ENCODE peak calls at places on chromosomes 11 and 22, in six cellular contexts. Q is fibroblast of the aortic adventitia; P is lower leg skin; X is B cell; S is uterus; W is CD4-positive, alpha-beta T cell. I is an unnamed sample.

GRCh38 chr22:18000441-18001039 is 23.8 kb downstream of the MICAL3 start:
- DNase-seq in Q (peak), S (no peak), X (peak), P (no peak), W (peak), I (no peak)

GRCh38 chr11:6353367-6353987 is 33.2 kb upstream of the CAVIN3 start:
- DNase-seq in P (no peak), X (peak), S (peak), Q (peak), W (peak), I (peak)

GRCh38 chr11:130740819-130741218 is 175.5 kb downstream of the SNX19 start:
- DNase-seq in Q (peak), P (no peak), X (no peak), W (no peak), S (no peak), I (peak)

GRCh38 chr11:94665116-94665659 is 98.0 kb downstream of the PIWIL4 start:
- DNase-seq in P (no peak), X (no peak), S (no peak), W (no peak), Q (no peak), I (no peak)

GRCh38 chr11:6568191-6568918 is 35.1 kb downstream of the RRP8 start:
- DNase-seq in P (no peak), X (no peak), S (no peak), W (no peak), Q (peak), I (peak)

GRCh38 chr11:12066799-12067508 is 43.4 kb upstream of the MICAL2 start:
- DNase-seq in S (peak), X (no peak), W (no peak), Q (no peak), P (peak), I (peak)

GRCh38 chr11:79482800-79483199 is 42.0 kb upstream of the TENM4 start:
- DNase-seq in W (no peak), S (no peak), P (no peak), Q (no peak), X (peak), I (no peak)

GRCh38 chr22:27796118-27796517 is 5.4 kb downstream of the MN1 start:
- DNase-seq in W (no peak), S (no peak), X (no peak), Q (no peak), P (no peak), I (no peak)

GRCh38 chr11:10990637-10991036 is 132.8 kb upstream of the ZBED5 start:
- DNase-seq in S (no peak), P (no peak), X (no peak), Q (peak), W (no peak), I (no peak)

GRCh38 chr11:23205156-23205871 is 345.0 kb upstream of the CCDC179 start:
- DNase-seq in S (no peak), Q (peak), W (no peak), X (no peak), P (no peak), I (peak)

GRCh38 chr11:2096001-2096918 is 42.9 kb downstream of the IGF2 start:
- DNase-seq in W (no peak), S (no peak), P (no peak), X (no peak), Q (peak), I (peak)

GRCh38 chr22:43440556-43440955 is 28.7 kb downstream of the MPPED1 start:
- DNase-seq in S (no peak), Q (no peak), X (no peak), W (no peak), P (no peak), I (no peak)

GRCh38 chr11:95338430-95338991 is 107.5 kb upstream of the SESN3 start:
- DNase-seq in W (no peak), S (peak), Q (peak), X (no peak), P (no peak), I (no peak)

GRCh38 chr11:93652161-93652597 is 9.3 kb upstream of the CEP295 start:
- DNase-seq in S (no peak), Q (peak), X (no peak), W (no peak), P (no peak), I (peak)

GRCh38 chr11:15327786-15328231 is 213.1 kb downstream of the INSC start:
- DNase-seq in X (no peak), W (no peak), Q (peak), S (peak), P (no peak), I (no peak)

GRCh38 chr11:124875401-124875800 is 10.2 kb downstream of the ROBO3 start:
- DNase-seq in W (no peak), X (no peak), Q (no peak), S (no peak), P (peak), I (no peak)

GRCh38 chr22:49983148-49984042 is 22.8 kb downstream of the PIM3 start:
- DNase-seq in W (no peak), Q (no peak), X (peak), S (peak), P (peak), I (no peak)

GRCh38 chr11:6321961-6322362 is 1.7 kb upstream of the CAVIN3 start:
- DNase-seq in S (no peak), W (no peak), P (no peak), Q (peak), X (no peak), I (peak)

GRCh38 chr11:100563541-100564280 is 123.4 kb upstream of the ARHGAP42 start:
- DNase-seq in Q (no peak), S (no peak), P (no peak), W (no peak), X (no peak), I (peak)

GRCh38 chr11:102260241-102260640 is 57.0 kb upstream of the BIRC3 start:
- DNase-seq in P (no peak), W (no peak), S (no peak), Q (no peak), X (no peak), I (peak)

GRCh38 chr22:48864748-48865147 is 962.9 kb downstream of the BRD1 start:
- DNase-seq in W (no peak), P (no peak), Q (no peak), S (no peak), X (no peak), I (no peak)

GRCh38 chr11:65353900-65354264 is 669 bp upstream of the TIGD3 start:
- DNase-seq in S (no peak), Q (no peak), X (no peak), P (no peak), W (no peak), I (no peak)

GRCh38 chr22:20435436-20436308 is 2.0 kb downstream of the SCARF2 start:
- DNase-seq in Q (no peak), P (peak), S (no peak), W (no peak), X (peak), I (no peak)

GRCh38 chr11:62931501-62932278 is 10.5 kb upstream of the CHRM1 start:
- DNase-seq in P (no peak), S (no peak), X (no peak), W (no peak), Q (no peak), I (no peak)

GRCh38 chr11:26193714-26194373 is 138.1 kb upstream of the ANO3 start:
- DNase-seq in P (no peak), S (no peak), X (no peak), Q (no peak), W (no peak), I (no peak)

GRCh38 chr22:29811377-29811776 is 26.7 kb downstream of the ASCC2 start:
- DNase-seq in S (no peak), W (no peak), P (no peak), Q (no peak), X (no peak), I (no peak)

GRCh38 chr11:79439893-79440450 is 858 bp downstream of the TENM4 start:
- DNase-seq in P (peak), X (peak), S (peak), W (no peak), Q (no peak), I (no peak)

GRCh38 chr22:44537016-44537936 is 39.2 kb upstream of the RTL6 start:
- DNase-seq in X (no peak), S (no peak), W (no peak), P (no peak), Q (no peak), I (no peak)

GRCh38 chr11:123238297-123238696 is 43.2 kb upstream of the CLMP start:
- DNase-seq in Q (peak), P (peak), S (no peak), X (no peak), W (no peak), I (no peak)
- TF ChIP-seq CTCF in Q (peak), P (no peak), S (no peak), X (no peak), W (no peak), I (no peak)

DNA sequence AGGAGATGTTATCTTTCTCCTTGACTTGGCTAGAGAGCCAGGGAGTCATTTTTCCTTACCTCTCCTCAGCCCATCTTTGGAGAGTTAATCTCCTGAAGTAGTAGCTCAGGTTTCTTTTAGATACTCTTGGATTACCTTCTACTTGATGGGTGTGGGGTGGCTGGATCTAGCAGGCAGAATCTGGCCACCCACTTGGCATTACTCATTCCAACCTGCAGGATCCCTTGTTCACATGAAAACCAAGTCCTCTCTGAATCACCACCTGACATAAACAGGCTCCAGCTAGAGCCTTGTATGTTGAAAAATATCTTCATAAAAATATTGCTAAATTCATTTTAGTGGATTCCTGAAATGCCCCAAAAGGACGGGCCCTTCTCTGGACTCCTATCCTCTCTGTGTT is 250.6 kb upstream of the PLET1 start:
- DNase-seq in X (no peak), W (no peak), P (no peak), Q (no peak), S (no peak), I (no peak)
- TF ChIP-seq CTCF in X (no peak), W (no peak), P (no peak), Q (no peak), S (no peak), I (no peak)

GRCh38 chr11:70671611-70672010 is 273.3 kb downstream of the CTTN start:
- DNase-seq in S (no peak), X (no peak), Q (no peak), W (no peak), P (no peak), I (no peak)

GRCh38 chr11:70670684-70671034 is 272.3 kb downstream of the CTTN start:
- DNase-seq in Q (no peak), W (no peak), S (no peak), P (no peak), X (no peak), I (no peak)

GRCh38 chr11:70669871-70670683 is 271.7 kb downstream of the CTTN start:
- DNase-seq in X (no peak), P (no peak), W (no peak), S (no peak), Q (no peak), I (no peak)

GRCh38 chr11:70669281-70669680 is 271.0 kb downstream of the CTTN start:
- DNase-seq in P (no peak), W (no peak), S (no peak), Q (no peak), X (no peak), I (no peak)

DNA sequence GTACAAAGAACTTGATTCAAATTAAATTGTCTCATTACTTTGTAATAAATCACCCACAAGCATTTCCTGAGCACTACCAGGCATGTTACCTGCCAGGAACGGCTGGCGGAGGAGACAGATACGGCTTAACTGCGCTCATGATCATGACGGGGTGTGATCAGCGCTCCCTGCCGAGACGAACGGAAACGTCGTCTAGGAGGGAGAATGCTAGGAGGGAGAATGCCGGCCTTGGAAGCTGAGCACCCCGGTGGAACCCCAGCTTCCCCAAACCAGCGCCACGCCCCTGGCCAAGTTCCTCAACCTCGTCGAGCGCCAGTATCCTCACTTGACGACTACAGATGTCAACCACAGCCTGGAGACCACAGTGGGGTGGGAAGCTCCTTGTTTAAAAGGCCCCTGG is 272.8 kb downstream of the CTTN start:
- DNase-seq in X (no peak), W (no peak), S (no peak), P (no peak), Q (no peak), I (no peak)
- TF ChIP-seq CTCF in X (no peak), W (no peak), S (no peak), P (no peak), Q (no peak), I (no peak)

DNA sequence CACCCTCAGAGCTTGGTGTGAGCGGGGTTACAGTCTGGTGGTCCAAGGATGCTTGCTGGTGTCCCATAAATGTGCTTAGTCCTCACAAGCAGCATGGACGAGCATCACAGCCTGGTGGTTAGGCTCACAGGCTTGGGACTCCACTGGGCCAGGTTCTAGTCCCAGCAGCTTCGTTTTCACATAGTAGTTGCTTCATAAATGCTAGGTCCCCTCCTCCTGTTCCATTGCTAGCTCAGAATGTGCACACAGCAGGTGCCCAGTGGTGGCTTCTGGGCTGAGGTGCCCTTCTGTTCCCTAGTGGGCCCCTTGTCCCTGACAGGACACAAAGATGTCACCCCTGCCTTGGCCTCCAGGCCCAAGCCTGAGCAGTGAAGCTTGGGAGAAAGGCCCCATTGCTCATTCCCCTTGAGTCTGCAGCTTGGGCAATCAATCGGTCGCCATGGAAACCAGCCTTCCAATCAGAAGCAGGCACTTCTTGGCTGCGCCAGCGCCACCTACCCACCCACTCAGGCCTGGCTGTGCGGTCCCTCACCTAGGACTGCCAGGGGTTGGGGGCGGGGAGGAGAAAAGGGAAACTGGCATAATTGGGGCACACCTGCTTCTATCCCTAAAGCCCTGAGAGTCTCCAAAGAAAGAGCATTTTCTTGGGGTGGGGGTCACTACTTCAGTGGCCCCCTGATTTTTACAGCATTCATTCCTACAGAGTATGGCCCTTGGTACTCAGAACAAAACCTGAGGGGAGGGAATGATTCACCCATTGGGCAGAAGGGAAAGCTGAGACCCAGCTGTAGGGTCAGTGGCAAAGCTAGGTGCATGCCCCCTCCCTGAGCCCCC is 48.1 kb downstream of the CYTH4 start:
- DNase-seq in Q (peak), W (no peak), P (no peak), S (no peak), X (no peak), I (peak)
- TF ChIP-seq CTCF in Q (no peak), W (no peak), P (no peak), S (no peak), X (no peak), I (peak)

GRCh38 chr22:32378703-32379272 is 21.1 kb downstream of the RFPL3 start:
- DNase-seq in P (no peak), X (no peak), S (no peak), W (no peak), Q (no peak), I (peak)
- TF ChIP-seq CTCF in P (no peak), X (no peak), S (no peak), W (no peak), Q (peak), I (peak)

GRCh38 chr11:73288197-73288872 is 16.2 kb downstream of the P2RY6 start:
- DNase-seq in P (no peak), Q (no peak), S (no peak), X (no peak), W (no peak), I (no peak)

GRCh38 chr11:73287400-73288101 is 15.4 kb downstream of the P2RY6 start:
- DNase-seq in Q (no peak), W (no peak), S (peak), P (no peak), X (no peak), I (no peak)

GRCh38 chr11:73285721-73286120 is 13.6 kb downstream of the P2RY6 start:
- DNase-seq in S (no peak), X (no peak), P (no peak), Q (no peak), W (no peak), I (no peak)

GRCh38 chr11:73284106-73284505 is 12.0 kb downstream of the P2RY6 start:
- DNase-seq in Q (no peak), X (no peak), W (no peak), P (no peak), S (no peak), I (no peak)

DNA sequence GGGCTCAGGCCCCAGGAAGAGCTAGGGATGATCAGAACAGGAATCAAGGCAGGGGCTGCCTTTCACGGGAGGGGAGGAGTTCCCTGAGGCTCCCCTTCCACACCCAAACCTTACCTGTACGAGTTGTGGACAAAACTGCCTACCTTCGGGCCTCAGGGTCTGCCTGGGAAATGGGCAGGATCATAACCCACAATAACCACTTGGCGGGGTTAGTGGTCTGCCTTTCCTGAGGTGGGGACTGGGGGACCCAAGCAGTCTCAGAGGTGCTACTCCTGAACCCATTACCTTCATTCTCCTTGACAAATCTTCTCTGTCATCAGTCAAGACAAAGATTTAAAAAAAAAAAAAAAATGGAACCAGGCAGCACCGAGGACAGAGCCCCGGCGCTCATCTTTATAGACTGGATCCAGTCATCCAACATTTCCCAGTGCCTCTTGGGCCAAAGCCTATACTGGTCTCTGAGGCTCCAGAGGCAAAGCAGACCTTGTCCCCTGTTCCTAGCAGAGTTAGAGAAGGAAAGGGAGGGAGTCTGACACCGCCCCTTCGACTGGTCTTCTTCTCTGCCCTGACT is 14.2 kb downstream of the P2RY6 start:
- DNase-seq in S (no peak), Q (no peak), P (no peak), X (no peak), W (no peak), I (no peak)
- TF ChIP-seq CTCF in S (no peak), Q (no peak), P (no peak), X (no peak), W (no peak), I (peak)

I was measured in HFFc6.